ENCODE peak calls at places on chromosomes 7 and 10, in eight cellular contexts. One of them, this sample, is unnamed.

GRCh38 chr10:60101821-60102220 is 195.5 kb upstream of the CCDC6 start:
- DNase-seq in transverse colon: no peak
- DNase-seq in activated T-cell treated with anti-CD3 and anti-CD28 coated beads, Interleukin-2, amount 50 U/mL, for 72 hours: no peak
- DNase-seq in HFFc6: no peak
- DNase-seq in NCI-H2029 treated with DMSO at 0.1 percent for 48 hours: no peak
- DNase-seq in cerebellar cortex: peak; percentile 39
- DNase-seq in activated CD8-positive, alpha-beta memory T cell treated with anti-CD3 and anti-CD28 coated beads, Interleukin-2, amount 10 ng/mL, durations not matched to agents 7 days and 5 days: no peak
- DNase-seq in stimulated activated naive CD8-positive, alpha-beta T cell treated with anti-CD3 and anti-CD28 coated beads, Interleukin-15, amount 100 ng/mL, for 72 hours: no peak
- DNase-seq in this sample: no peak

GRCh38 chr10:106615081-106615480 is 549.4 kb downstream of the SORCS1 start:
- DNase-seq in NCI-H2029 treated with DMSO at 0.1 percent for 48 hours: no peak
- DNase-seq in stimulated activated naive CD8-positive, alpha-beta T cell treated with anti-CD3 and anti-CD28 coated beads, Interleukin-15, amount 100 ng/mL, for 72 hours: no peak
- DNase-seq in activated T-cell treated with anti-CD3 and anti-CD28 coated beads, Interleukin-2, amount 50 U/mL, for 72 hours: no peak
- DNase-seq in cerebellar cortex: no peak
- DNase-seq in HFFc6: peak; percentile 32
- DNase-seq in transverse colon: no peak
- DNase-seq in activated CD8-positive, alpha-beta memory T cell treated with anti-CD3 and anti-CD28 coated beads, Interleukin-2, amount 10 ng/mL, durations not matched to agents 7 days and 5 days: no peak
- DNase-seq in this sample: no peak

GRCh38 chr7:143284591-143285453 is at the start of gene TMEM139:
- DNase-seq in transverse colon: peak; percentile 85
- DNase-seq in NCI-H2029 treated with DMSO at 0.1 percent for 48 hours: no peak
- DNase-seq in activated T-cell treated with anti-CD3 and anti-CD28 coated beads, Interleukin-2, amount 50 U/mL, for 72 hours: no peak
- DNase-seq in HFFc6: no peak
- DNase-seq in stimulated activated naive CD8-positive, alpha-beta T cell treated with anti-CD3 and anti-CD28 coated beads, Interleukin-15, amount 100 ng/mL, for 72 hours: no peak
- DNase-seq in cerebellar cortex: no peak
- DNase-seq in activated CD8-positive, alpha-beta memory T cell treated with anti-CD3 and anti-CD28 coated beads, Interleukin-2, amount 10 ng/mL, durations not matched to agents 7 days and 5 days: no peak
- DNase-seq in this sample: no peak

GRCh38 chr10:88106348-88106747 is 242.9 kb downstream of the PTEN start:
- DNase-seq in cerebellar cortex: no peak
- DNase-seq in transverse colon: no peak
- DNase-seq in activated T-cell treated with anti-CD3 and anti-CD28 coated beads, Interleukin-2, amount 50 U/mL, for 72 hours: no peak
- DNase-seq in stimulated activated naive CD8-positive, alpha-beta T cell treated with anti-CD3 and anti-CD28 coated beads, Interleukin-15, amount 100 ng/mL, for 72 hours: no peak
- DNase-seq in activated CD8-positive, alpha-beta memory T cell treated with anti-CD3 and anti-CD28 coated beads, Interleukin-2, amount 10 ng/mL, durations not matched to agents 7 days and 5 days: no peak
- DNase-seq in NCI-H2029 treated with DMSO at 0.1 percent for 48 hours: no peak
- DNase-seq in HFFc6: no peak
- DNase-seq in this sample: no peak

GRCh38 chr10:15084502-15084922 is 4.1 kb downstream of the ACBD7 start:
- DNase-seq in activated CD8-positive, alpha-beta memory T cell treated with anti-CD3 and anti-CD28 coated beads, Interleukin-2, amount 10 ng/mL, durations not matched to agents 7 days and 5 days: no peak
- DNase-seq in transverse colon: peak; percentile 25
- DNase-seq in stimulated activated naive CD8-positive, alpha-beta T cell treated with anti-CD3 and anti-CD28 coated beads, Interleukin-15, amount 100 ng/mL, for 72 hours: no peak
- DNase-seq in HFFc6: peak; percentile 94
- DNase-seq in cerebellar cortex: peak; percentile 93
- DNase-seq in NCI-H2029 treated with DMSO at 0.1 percent for 48 hours: peak; percentile 13
- DNase-seq in activated T-cell treated with anti-CD3 and anti-CD28 coated beads, Interleukin-2, amount 50 U/mL, for 72 hours: no peak
- DNase-seq in this sample: no peak

GRCh38 chr10:78459639-78460037 is 426.0 kb downstream of the RPS24 start:
- DNase-seq in activated T-cell treated with anti-CD3 and anti-CD28 coated beads, Interleukin-2, amount 50 U/mL, for 72 hours: no peak
- DNase-seq in transverse colon: no peak
- DNase-seq in stimulated activated naive CD8-positive, alpha-beta T cell treated with anti-CD3 and anti-CD28 coated beads, Interleukin-15, amount 100 ng/mL, for 72 hours: no peak
- DNase-seq in NCI-H2029 treated with DMSO at 0.1 percent for 48 hours: no peak
- DNase-seq in HFFc6: no peak
- DNase-seq in cerebellar cortex: no peak
- DNase-seq in activated CD8-positive, alpha-beta memory T cell treated with anti-CD3 and anti-CD28 coated beads, Interleukin-2, amount 10 ng/mL, durations not matched to agents 7 days and 5 days: no peak
- DNase-seq in this sample: no peak

GRCh38 chr10:132111121-132111731 is 45.5 kb downstream of the JAKMIP3 start:
- DNase-seq in activated T-cell treated with anti-CD3 and anti-CD28 coated beads, Interleukin-2, amount 50 U/mL, for 72 hours: no peak
- DNase-seq in NCI-H2029 treated with DMSO at 0.1 percent for 48 hours: no peak
- DNase-seq in stimulated activated naive CD8-positive, alpha-beta T cell treated with anti-CD3 and anti-CD28 coated beads, Interleukin-15, amount 100 ng/mL, for 72 hours: no peak
- DNase-seq in HFFc6: no peak
- DNase-seq in activated CD8-positive, alpha-beta memory T cell treated with anti-CD3 and anti-CD28 coated beads, Interleukin-2, amount 10 ng/mL, durations not matched to agents 7 days and 5 days: peak; percentile 15
- DNase-seq in cerebellar cortex: no peak
- DNase-seq in transverse colon: no peak
- DNase-seq in this sample: no peak

GRCh38 chr7:98949336-98950044 is 71.2 kb downstream of the TRRAP start:
- DNase-seq in activated T-cell treated with anti-CD3 and anti-CD28 coated beads, Interleukin-2, amount 50 U/mL, for 72 hours: no peak
- DNase-seq in activated CD8-positive, alpha-beta memory T cell treated with anti-CD3 and anti-CD28 coated beads, Interleukin-2, amount 10 ng/mL, durations not matched to agents 7 days and 5 days: no peak
- DNase-seq in cerebellar cortex: peak; percentile 20
- DNase-seq in HFFc6: no peak
- DNase-seq in transverse colon: no peak
- DNase-seq in stimulated activated naive CD8-positive, alpha-beta T cell treated with anti-CD3 and anti-CD28 coated beads, Interleukin-15, amount 100 ng/mL, for 72 hours: no peak
- DNase-seq in NCI-H2029 treated with DMSO at 0.1 percent for 48 hours: no peak
- DNase-seq in this sample: no peak

GRCh38 chr7:113892818-113893217 is 26.0 kb downstream of the PPP1R3A start:
- DNase-seq in activated T-cell treated with anti-CD3 and anti-CD28 coated beads, Interleukin-2, amount 50 U/mL, for 72 hours: no peak
- DNase-seq in stimulated activated naive CD8-positive, alpha-beta T cell treated with anti-CD3 and anti-CD28 coated beads, Interleukin-15, amount 100 ng/mL, for 72 hours: no peak
- DNase-seq in transverse colon: no peak
- DNase-seq in activated CD8-positive, alpha-beta memory T cell treated with anti-CD3 and anti-CD28 coated beads, Interleukin-2, amount 10 ng/mL, durations not matched to agents 7 days and 5 days: no peak
- DNase-seq in cerebellar cortex: no peak
- DNase-seq in NCI-H2029 treated with DMSO at 0.1 percent for 48 hours: no peak
- DNase-seq in HFFc6: no peak
- DNase-seq in this sample: no peak

GRCh38 chr7:87447251-87447650 is 28.2 kb downstream of the ABCB4 start:
- DNase-seq in cerebellar cortex: no peak
- DNase-seq in activated T-cell treated with anti-CD3 and anti-CD28 coated beads, Interleukin-2, amount 50 U/mL, for 72 hours: no peak
- DNase-seq in stimulated activated naive CD8-positive, alpha-beta T cell treated with anti-CD3 and anti-CD28 coated beads, Interleukin-15, amount 100 ng/mL, for 72 hours: no peak
- DNase-seq in activated CD8-positive, alpha-beta memory T cell treated with anti-CD3 and anti-CD28 coated beads, Interleukin-2, amount 10 ng/mL, durations not matched to agents 7 days and 5 days: no peak
- DNase-seq in HFFc6: no peak
- DNase-seq in transverse colon: no peak
- DNase-seq in NCI-H2029 treated with DMSO at 0.1 percent for 48 hours: no peak
- DNase-seq in this sample: no peak

GRCh38 chr7:133678137-133678814 is 425.4 kb downstream of the EXOC4 start:
- DNase-seq in stimulated activated naive CD8-positive, alpha-beta T cell treated with anti-CD3 and anti-CD28 coated beads, Interleukin-15, amount 100 ng/mL, for 72 hours: no peak
- DNase-seq in transverse colon: no peak
- DNase-seq in activated T-cell treated with anti-CD3 and anti-CD28 coated beads, Interleukin-2, amount 50 U/mL, for 72 hours: no peak
- DNase-seq in activated CD8-positive, alpha-beta memory T cell treated with anti-CD3 and anti-CD28 coated beads, Interleukin-2, amount 10 ng/mL, durations not matched to agents 7 days and 5 days: no peak
- DNase-seq in HFFc6: no peak
- DNase-seq in NCI-H2029 treated with DMSO at 0.1 percent for 48 hours: no peak
- DNase-seq in cerebellar cortex: no peak
- DNase-seq in this sample: no peak

GRCh38 chr10:14588084-14588937 is 186.4 kb downstream of the FAM107B start:
- DNase-seq in cerebellar cortex: peak; percentile 73
- DNase-seq in activated CD8-positive, alpha-beta memory T cell treated with anti-CD3 and anti-CD28 coated beads, Interleukin-2, amount 10 ng/mL, durations not matched to agents 7 days and 5 days: peak; percentile 80
- DNase-seq in activated T-cell treated with anti-CD3 and anti-CD28 coated beads, Interleukin-2, amount 50 U/mL, for 72 hours: peak; percentile 68
- DNase-seq in stimulated activated naive CD8-positive, alpha-beta T cell treated with anti-CD3 and anti-CD28 coated beads, Interleukin-15, amount 100 ng/mL, for 72 hours: no peak
- DNase-seq in NCI-H2029 treated with DMSO at 0.1 percent for 48 hours: no peak
- DNase-seq in transverse colon: no peak
- DNase-seq in HFFc6: peak; percentile 100
- DNase-seq in this sample: no peak

GRCh38 chr10:101629781-101630419 is 41.8 kb downstream of the DPCD start:
- DNase-seq in NCI-H2029 treated with DMSO at 0.1 percent for 48 hours: no peak
- DNase-seq in activated CD8-positive, alpha-beta memory T cell treated with anti-CD3 and anti-CD28 coated beads, Interleukin-2, amount 10 ng/mL, durations not matched to agents 7 days and 5 days: no peak
- DNase-seq in HFFc6: no peak
- DNase-seq in stimulated activated naive CD8-positive, alpha-beta T cell treated with anti-CD3 and anti-CD28 coated beads, Interleukin-15, amount 100 ng/mL, for 72 hours: no peak
- DNase-seq in cerebellar cortex: no peak
- DNase-seq in transverse colon: no peak
- DNase-seq in activated T-cell treated with anti-CD3 and anti-CD28 coated beads, Interleukin-2, amount 50 U/mL, for 72 hours: no peak
- DNase-seq in this sample: no peak

GRCh38 chr7:92836489-92837213 is at the start of gene CDK6:
- DNase-seq in activated T-cell treated with anti-CD3 and anti-CD28 coated beads, Interleukin-2, amount 50 U/mL, for 72 hours: peak; percentile 83
- DNase-seq in NCI-H2029 treated with DMSO at 0.1 percent for 48 hours: no peak
- DNase-seq in transverse colon: peak; percentile 79
- DNase-seq in stimulated activated naive CD8-positive, alpha-beta T cell treated with anti-CD3 and anti-CD28 coated beads, Interleukin-15, amount 100 ng/mL, for 72 hours: peak; percentile 68
- DNase-seq in cerebellar cortex: peak; percentile 13
- DNase-seq in HFFc6: peak; percentile 51
- DNase-seq in activated CD8-positive, alpha-beta memory T cell treated with anti-CD3 and anti-CD28 coated beads, Interleukin-2, amount 10 ng/mL, durations not matched to agents 7 days and 5 days: peak; percentile 85
- DNase-seq in this sample: no peak

GRCh38 chr7:34133983-34134782 is 228.8 kb downstream of the BMPER start:
- DNase-seq in stimulated activated naive CD8-positive, alpha-beta T cell treated with anti-CD3 and anti-CD28 coated beads, Interleukin-15, amount 100 ng/mL, for 72 hours: no peak
- DNase-seq in activated CD8-positive, alpha-beta memory T cell treated with anti-CD3 and anti-CD28 coated beads, Interleukin-2, amount 10 ng/mL, durations not matched to agents 7 days and 5 days: no peak
- DNase-seq in cerebellar cortex: peak; percentile 87
- DNase-seq in activated T-cell treated with anti-CD3 and anti-CD28 coated beads, Interleukin-2, amount 50 U/mL, for 72 hours: peak; percentile 4
- DNase-seq in NCI-H2029 treated with DMSO at 0.1 percent for 48 hours: peak; percentile 74
- DNase-seq in HFFc6: peak; percentile 73
- DNase-seq in transverse colon: peak; percentile 42
- DNase-seq in this sample: peak; percentile 4

GRCh38 chr7:31107106-31108090 is 55.3 kb downstream of the ADCYAP1R1 start:
- DNase-seq in stimulated activated naive CD8-positive, alpha-beta T cell treated with anti-CD3 and anti-CD28 coated beads, Interleukin-15, amount 100 ng/mL, for 72 hours: no peak
- DNase-seq in transverse colon: no peak
- DNase-seq in activated T-cell treated with anti-CD3 and anti-CD28 coated beads, Interleukin-2, amount 50 U/mL, for 72 hours: no peak
- DNase-seq in cerebellar cortex: no peak
- DNase-seq in NCI-H2029 treated with DMSO at 0.1 percent for 48 hours: no peak
- DNase-seq in activated CD8-positive, alpha-beta memory T cell treated with anti-CD3 and anti-CD28 coated beads, Interleukin-2, amount 10 ng/mL, durations not matched to agents 7 days and 5 days: no peak
- DNase-seq in HFFc6: no peak
- DNase-seq in this sample: no peak

GRCh38 chr10:70761031-70761601 is 24.1 kb downstream of the TBATA start:
- DNase-seq in activated CD8-positive, alpha-beta memory T cell treated with anti-CD3 and anti-CD28 coated beads, Interleukin-2, amount 10 ng/mL, durations not matched to agents 7 days and 5 days: no peak
- DNase-seq in transverse colon: no peak
- DNase-seq in stimulated activated naive CD8-positive, alpha-beta T cell treated with anti-CD3 and anti-CD28 coated beads, Interleukin-15, amount 100 ng/mL, for 72 hours: no peak
- DNase-seq in activated T-cell treated with anti-CD3 and anti-CD28 coated beads, Interleukin-2, amount 50 U/mL, for 72 hours: no peak
- DNase-seq in HFFc6: peak; percentile 27
- DNase-seq in cerebellar cortex: no peak
- DNase-seq in NCI-H2029 treated with DMSO at 0.1 percent for 48 hours: no peak
- DNase-seq in this sample: no peak

GRCh38 chr10:22805304-22805703 is 90.9 kb upstream of the PIP4K2A start:
- DNase-seq in activated CD8-positive, alpha-beta memory T cell treated with anti-CD3 and anti-CD28 coated beads, Interleukin-2, amount 10 ng/mL, durations not matched to agents 7 days and 5 days: no peak
- DNase-seq in HFFc6: peak; percentile 69
- DNase-seq in transverse colon: no peak
- DNase-seq in NCI-H2029 treated with DMSO at 0.1 percent for 48 hours: peak; percentile 38
- DNase-seq in cerebellar cortex: no peak
- DNase-seq in stimulated activated naive CD8-positive, alpha-beta T cell treated with anti-CD3 and anti-CD28 coated beads, Interleukin-15, amount 100 ng/mL, for 72 hours: no peak
- DNase-seq in activated T-cell treated with anti-CD3 and anti-CD28 coated beads, Interleukin-2, amount 50 U/mL, for 72 hours: no peak
- DNase-seq in this sample: no peak

GRCh38 chr7:103628742-103629141 is 182.7 kb upstream of the SLC26A5 start:
- DNase-seq in activated T-cell treated with anti-CD3 and anti-CD28 coated beads, Interleukin-2, amount 50 U/mL, for 72 hours: no peak
- DNase-seq in activated CD8-positive, alpha-beta memory T cell treated with anti-CD3 and anti-CD28 coated beads, Interleukin-2, amount 10 ng/mL, durations not matched to agents 7 days and 5 days: no peak
- DNase-seq in HFFc6: no peak
- DNase-seq in cerebellar cortex: no peak
- DNase-seq in stimulated activated naive CD8-positive, alpha-beta T cell treated with anti-CD3 and anti-CD28 coated beads, Interleukin-15, amount 100 ng/mL, for 72 hours: no peak
- DNase-seq in transverse colon: no peak
- DNase-seq in NCI-H2029 treated with DMSO at 0.1 percent for 48 hours: no peak
- DNase-seq in this sample: no peak

GRCh38 chr10:114394531-114394930 is 9.8 kb downstream of the AFAP1L2 start:
- DNase-seq in activated CD8-positive, alpha-beta memory T cell treated with anti-CD3 and anti-CD28 coated beads, Interleukin-2, amount 10 ng/mL, durations not matched to agents 7 days and 5 days: no peak
- DNase-seq in NCI-H2029 treated with DMSO at 0.1 percent for 48 hours: no peak
- DNase-seq in cerebellar cortex: no peak
- DNase-seq in HFFc6: no peak
- DNase-seq in transverse colon: no peak
- DNase-seq in activated T-cell treated with anti-CD3 and anti-CD28 coated beads, Interleukin-2, amount 50 U/mL, for 72 hours: no peak
- DNase-seq in stimulated activated naive CD8-positive, alpha-beta T cell treated with anti-CD3 and anti-CD28 coated beads, Interleukin-15, amount 100 ng/mL, for 72 hours: no peak
- DNase-seq in this sample: no peak

GRCh38 chr10:77301305-77301730 is 336.3 kb downstream of the KCNMA1 start:
- DNase-seq in NCI-H2029 treated with DMSO at 0.1 percent for 48 hours: no peak
- DNase-seq in cerebellar cortex: no peak
- DNase-seq in HFFc6: peak; percentile 50
- DNase-seq in transverse colon: no peak
- DNase-seq in activated CD8-positive, alpha-beta memory T cell treated with anti-CD3 and anti-CD28 coated beads, Interleukin-2, amount 10 ng/mL, durations not matched to agents 7 days and 5 days: no peak
- DNase-seq in stimulated activated naive CD8-positive, alpha-beta T cell treated with anti-CD3 and anti-CD28 coated beads, Interleukin-15, amount 100 ng/mL, for 72 hours: no peak
- DNase-seq in activated T-cell treated with anti-CD3 and anti-CD28 coated beads, Interleukin-2, amount 50 U/mL, for 72 hours: no peak
- DNase-seq in this sample: no peak

GRCh38 chr10:126196225-126196624 is 192.1 kb downstream of the ADAM12 start:
- DNase-seq in stimulated activated naive CD8-positive, alpha-beta T cell treated with anti-CD3 and anti-CD28 coated beads, Interleukin-15, amount 100 ng/mL, for 72 hours: no peak
- DNase-seq in activated CD8-positive, alpha-beta memory T cell treated with anti-CD3 and anti-CD28 coated beads, Interleukin-2, amount 10 ng/mL, durations not matched to agents 7 days and 5 days: no peak
- DNase-seq in cerebellar cortex: no peak
- DNase-seq in NCI-H2029 treated with DMSO at 0.1 percent for 48 hours: no peak
- DNase-seq in HFFc6: no peak
- DNase-seq in transverse colon: no peak
- DNase-seq in activated T-cell treated with anti-CD3 and anti-CD28 coated beads, Interleukin-2, amount 50 U/mL, for 72 hours: no peak
- DNase-seq in this sample: no peak

GRCh38 chr7:12028508-12028907 is 182.6 kb upstream of the TMEM106B start:
- DNase-seq in cerebellar cortex: no peak
- DNase-seq in activated T-cell treated with anti-CD3 and anti-CD28 coated beads, Interleukin-2, amount 50 U/mL, for 72 hours: no peak
- DNase-seq in HFFc6: no peak
- DNase-seq in transverse colon: no peak
- DNase-seq in stimulated activated naive CD8-positive, alpha-beta T cell treated with anti-CD3 and anti-CD28 coated beads, Interleukin-15, amount 100 ng/mL, for 72 hours: no peak
- DNase-seq in activated CD8-positive, alpha-beta memory T cell treated with anti-CD3 and anti-CD28 coated beads, Interleukin-2, amount 10 ng/mL, durations not matched to agents 7 days and 5 days: no peak
- DNase-seq in NCI-H2029 treated with DMSO at 0.1 percent for 48 hours: no peak
- DNase-seq in this sample: no peak

GRCh38 chr10:97689637-97690036 is 2.6 kb upstream of the AVPI1 start:
- DNase-seq in activated CD8-positive, alpha-beta memory T cell treated with anti-CD3 and anti-CD28 coated beads, Interleukin-2, amount 10 ng/mL, durations not matched to agents 7 days and 5 days: no peak
- DNase-seq in HFFc6: peak; percentile 95
- DNase-seq in activated T-cell treated with anti-CD3 and anti-CD28 coated beads, Interleukin-2, amount 50 U/mL, for 72 hours: no peak
- DNase-seq in stimulated activated naive CD8-positive, alpha-beta T cell treated with anti-CD3 and anti-CD28 coated beads, Interleukin-15, amount 100 ng/mL, for 72 hours: no peak
- DNase-seq in cerebellar cortex: no peak
- DNase-seq in NCI-H2029 treated with DMSO at 0.1 percent for 48 hours: no peak
- DNase-seq in transverse colon: no peak
- DNase-seq in this sample: no peak

GRCh38 chr7:31782411-31782991 is 95.5 kb downstream of the PPP1R17 start:
- DNase-seq in activated T-cell treated with anti-CD3 and anti-CD28 coated beads, Interleukin-2, amount 50 U/mL, for 72 hours: no peak
- DNase-seq in NCI-H2029 treated with DMSO at 0.1 percent for 48 hours: peak; percentile 59
- DNase-seq in stimulated activated naive CD8-positive, alpha-beta T cell treated with anti-CD3 and anti-CD28 coated beads, Interleukin-15, amount 100 ng/mL, for 72 hours: no peak
- DNase-seq in activated CD8-positive, alpha-beta memory T cell treated with anti-CD3 and anti-CD28 coated beads, Interleukin-2, amount 10 ng/mL, durations not matched to agents 7 days and 5 days: no peak
- DNase-seq in cerebellar cortex: peak; percentile 45
- DNase-seq in transverse colon: no peak
- DNase-seq in HFFc6: peak; percentile 18
- DNase-seq in this sample: no peak

GRCh38 chr7:48154792-48155413 is 16.4 kb upstream of the ABCA13 start:
- DNase-seq in stimulated activated naive CD8-positive, alpha-beta T cell treated with anti-CD3 and anti-CD28 coated beads, Interleukin-15, amount 100 ng/mL, for 72 hours: no peak
- DNase-seq in transverse colon: peak; percentile 74
- DNase-seq in activated T-cell treated with anti-CD3 and anti-CD28 coated beads, Interleukin-2, amount 50 U/mL, for 72 hours: peak; percentile 32
- DNase-seq in HFFc6: peak; percentile 64
- DNase-seq in NCI-H2029 treated with DMSO at 0.1 percent for 48 hours: no peak
- DNase-seq in cerebellar cortex: peak; percentile 40
- DNase-seq in activated CD8-positive, alpha-beta memory T cell treated with anti-CD3 and anti-CD28 coated beads, Interleukin-2, amount 10 ng/mL, durations not matched to agents 7 days and 5 days: peak; percentile 67
- DNase-seq in this sample: no peak

GRCh38 chr10:32795598-32796183 is 162.3 kb downstream of the ITGB1 start:
- DNase-seq in activated CD8-positive, alpha-beta memory T cell treated with anti-CD3 and anti-CD28 coated beads, Interleukin-2, amount 10 ng/mL, durations not matched to agents 7 days and 5 days: no peak
- DNase-seq in cerebellar cortex: peak; percentile 50
- DNase-seq in activated T-cell treated with anti-CD3 and anti-CD28 coated beads, Interleukin-2, amount 50 U/mL, for 72 hours: no peak
- DNase-seq in transverse colon: no peak
- DNase-seq in NCI-H2029 treated with DMSO at 0.1 percent for 48 hours: no peak
- DNase-seq in HFFc6: peak; percentile 5
- DNase-seq in stimulated activated naive CD8-positive, alpha-beta T cell treated with anti-CD3 and anti-CD28 coated beads, Interleukin-15, amount 100 ng/mL, for 72 hours: peak; percentile 5
- DNase-seq in this sample: no peak

GRCh38 chr7:12942599-12942998 is 255.2 kb downstream of the ARL4A start:
- DNase-seq in NCI-H2029 treated with DMSO at 0.1 percent for 48 hours: peak; percentile 16
- DNase-seq in activated T-cell treated with anti-CD3 and anti-CD28 coated beads, Interleukin-2, amount 50 U/mL, for 72 hours: no peak
- DNase-seq in activated CD8-positive, alpha-beta memory T cell treated with anti-CD3 and anti-CD28 coated beads, Interleukin-2, amount 10 ng/mL, durations not matched to agents 7 days and 5 days: no peak
- DNase-seq in HFFc6: no peak
- DNase-seq in stimulated activated naive CD8-positive, alpha-beta T cell treated with anti-CD3 and anti-CD28 coated beads, Interleukin-15, amount 100 ng/mL, for 72 hours: no peak
- DNase-seq in cerebellar cortex: no peak
- DNase-seq in transverse colon: no peak
- DNase-seq in this sample: no peak

GRCh38 chr10:7956508-7956907 is 98.0 kb upstream of the GATA3 start:
- DNase-seq in cerebellar cortex: no peak
- DNase-seq in transverse colon: no peak
- DNase-seq in activated T-cell treated with anti-CD3 and anti-CD28 coated beads, Interleukin-2, amount 50 U/mL, for 72 hours: no peak
- DNase-seq in NCI-H2029 treated with DMSO at 0.1 percent for 48 hours: no peak
- DNase-seq in stimulated activated naive CD8-positive, alpha-beta T cell treated with anti-CD3 and anti-CD28 coated beads, Interleukin-15, amount 100 ng/mL, for 72 hours: no peak
- DNase-seq in activated CD8-positive, alpha-beta memory T cell treated with anti-CD3 and anti-CD28 coated beads, Interleukin-2, amount 10 ng/mL, durations not matched to agents 7 days and 5 days: no peak
- DNase-seq in HFFc6: peak; percentile 65
- DNase-seq in this sample: no peak